ENCODE peak calls at places on chromosomes 16 and 17, in six cellular contexts. F is K562, R is stomach, M is transverse colon, G is Panc1, W is H1. H is an unnamed sample. For H3K4me1, the result is how much of the 10 kb centered on the place peaks cover.

GRCh38 chr16:48284772-48285409 is 37.6 kb upstream of the ABCC11 start:
- DNase-seq in F (no peak), R (no peak), M (no peak), G (no peak), W (no peak), H (no peak)

GRCh38 chr16:85838381-85838780 is 38.9 kb downstream of the COX4I1 start:
- DNase-seq in F (no peak), R (no peak), M (no peak), G (no peak), W (no peak), H (no peak)

GRCh38 chr17:17511971-17512858 is 16.0 kb upstream of the RASD1 start:
- DNase-seq in F (peak), R (peak), M (no peak), G (no peak), W (no peak), H (peak)

GRCh38 chr16:85158702-85159225 is 46.5 kb upstream of the CIBAR2 start:
- DNase-seq in F (no peak), R (no peak), M (no peak), G (no peak), W (no peak), H (no peak)

GRCh38 chr16:66898207-66898606 is 17.9 kb downstream of the PDP2 start:
- DNase-seq in F (no peak), R (no peak), M (no peak), G (no peak), W (no peak), H (no peak)

GRCh38 chr17:2416010-2416734 is 15.3 kb upstream of the MNT start:
- DNase-seq in F (peak), R (peak), M (peak), G (no peak), W (no peak), H (peak)

GRCh38 chr17:8104911-8105310 is 13.4 kb downstream of the ALOXE3 start:
- DNase-seq in F (no peak), R (no peak), M (no peak), G (no peak), W (no peak), H (no peak)

GRCh38 chr17:81476635-81477034 is 36.0 kb downstream of the ACTG1 start:
- DNase-seq in F (no peak), R (no peak), M (no peak), G (no peak), W (no peak), H (no peak)

GRCh38 chr16:2595376-2596200 is 57.8 kb downstream of the PDPK1 start:
- DNase-seq in F (no peak), R (no peak), M (no peak), G (no peak), W (no peak), H (no peak)

GRCh38 chr16:47276522-47276921 is 132.8 kb upstream of the NETO2 start:
- DNase-seq in F (no peak), R (no peak), M (no peak), G (no peak), W (no peak), H (no peak)

GRCh38 chr17:74271902-74272563 is 2.0 kb upstream of the DNAI2 start:
- DNase-seq in F (no peak), R (no peak), M (no peak), G (no peak), W (no peak), H (no peak)

GRCh38 chr17:47652570-47652969 is 2.9 kb downstream of the KPNB1 start:
- DNase-seq in F (no peak), R (no peak), M (no peak), G (no peak), W (no peak), H (no peak)

GRCh38 chr17:63529711-63530556 is 6.8 kb downstream of the KCNH6 start:
- DNase-seq in F (peak), R (no peak), M (no peak), G (no peak), W (no peak), H (no peak)

GRCh38 chr16:48535831-48536599 is 74.0 kb downstream of the N4BP1 start:
- DNase-seq in F (no peak), R (no peak), M (peak), G (no peak), W (no peak), H (peak)

GRCh38 chr17:8225813-8226535 is 15.6 kb upstream of the AURKB start:
- DNase-seq in F (peak), R (peak), M (peak), G (peak), W (no peak), H (no peak)

GRCh38 chr16:49470550-49470949 is 96.9 kb downstream of the C16orf78 start:
- DNase-seq in F (no peak), R (peak), M (no peak), G (no peak), W (no peak), H (no peak)

GRCh38 chr16:11542069-11542775 is 44.5 kb downstream of the LITAF start:
- DNase-seq in F (no peak), R (no peak), M (no peak), G (no peak), W (no peak), H (no peak)

GRCh38 chr16:813204-813915 is 12.8 kb upstream of the GNG13 start:
- DNase-seq in F (peak), R (no peak), M (peak), G (no peak), W (no peak), H (no peak)

GRCh38 chr17:31537558-31537957 is 146.1 kb downstream of the RAB11FIP4 start:
- DNase-seq in F (no peak), R (peak), M (peak), G (no peak), W (no peak), H (peak)

GRCh38 chr16:85564277-85565051 is 48.7 kb upstream of the GSE1 start:
- DNase-seq in F (peak), R (no peak), M (peak), G (no peak), W (no peak), H (peak)

GRCh38 chr16:75079346-75079926 is 37.1 kb downstream of the LDHD start:
- DNase-seq in F (no peak), R (no peak), M (no peak), G (no peak), W (no peak), H (no peak)

GRCh38 chr16:30491744-30492308 is 19.3 kb downstream of the ITGAL start:
- DNase-seq in F (peak), R (no peak), M (peak), G (peak), W (no peak), H (peak)

GRCh38 chr17:59963738-59964454 is 644 bp downstream of the RNFT1 start:
- DNase-seq in F (peak), R (peak), M (peak), G (no peak), W (no peak), H (no peak)

GRCh38 chr16:11796227-11797165 is 562 bp downstream of the ZC3H7A start:
- DNase-seq in F (peak), R (peak), M (peak), G (no peak), W (no peak), H (peak)

GRCh38 chr17:38421224-38421841 is 6.9 kb upstream of the ARHGAP23 start:
- DNase-seq in F (no peak), R (no peak), M (no peak), G (no peak), W (no peak), H (no peak)

GRCh38 chr16:66207139-66207863 is 159.2 kb upstream of the CDH5 start:
- DNase-seq in F (no peak), R (no peak), M (no peak), G (no peak), W (no peak), H (no peak)

GRCh38 chr17:45128331-45128730 is 4.0 kb downstream of the PLCD3 start:
- DNase-seq in F (no peak), R (no peak), M (no peak), G (no peak), W (no peak), H (no peak)

GRCh38 chr16:86789621-86790051 is 211.3 kb downstream of the FOXL1 start:
- DNase-seq in F (no peak), R (no peak), M (no peak), G (no peak), W (no peak), H (no peak)

GRCh38 chr16:79301036-79301435 is 299.5 kb downstream of the MAF start:
- DNase-seq in F (no peak), R (no peak), M (no peak), G (no peak), W (no peak), H (no peak)

GRCh38 chr16:89326721-89327120 is 109.2 kb downstream of the ZNF778 start:
- DNase-seq in F (no peak), R (no peak), M (no peak), G (no peak), W (no peak), H (no peak)

GRCh38 chr16:24423332-24423731 is 116.0 kb upstream of the RBBP6 start:
- DNase-seq in F (no peak), R (no peak), M (no peak), G (no peak), W (no peak), H (no peak)

GRCh38 chr17:49624896-49625295 is 49.2 kb downstream of the NXPH3 start:
- DNase-seq in F (no peak), R (no peak), M (no peak), G (no peak), W (no peak), H (no peak)

GRCh38 chr17:17151962-17152361 is 54.2 kb downstream of the PLD6 start:
- DNase-seq in F (no peak), R (peak), M (peak), G (peak), W (no peak), H (peak)

GRCh38 chr17:56979091-56979480 is 1.2 kb downstream of the SCPEP1 start:
- DNase-seq in F (peak), R (no peak), M (no peak), G (no peak), W (no peak), H (no peak)

GRCh38 chr16:83046664-83047063 is 419.9 kb downstream of the CDH13 start:
- DNase-seq in F (no peak), R (no peak), M (no peak), G (no peak), W (no peak), H (no peak)

GRCh38 chr16:83045790-83046189 is 419.0 kb downstream of the CDH13 start:
- DNase-seq in F (no peak), R (no peak), M (no peak), G (no peak), W (no peak), H (no peak)

GRCh38 chr16:83040174-83040573 is 413.4 kb downstream of the CDH13 start:
- DNase-seq in F (no peak), R (no peak), M (no peak), G (no peak), W (no peak), H (no peak)

DNA sequence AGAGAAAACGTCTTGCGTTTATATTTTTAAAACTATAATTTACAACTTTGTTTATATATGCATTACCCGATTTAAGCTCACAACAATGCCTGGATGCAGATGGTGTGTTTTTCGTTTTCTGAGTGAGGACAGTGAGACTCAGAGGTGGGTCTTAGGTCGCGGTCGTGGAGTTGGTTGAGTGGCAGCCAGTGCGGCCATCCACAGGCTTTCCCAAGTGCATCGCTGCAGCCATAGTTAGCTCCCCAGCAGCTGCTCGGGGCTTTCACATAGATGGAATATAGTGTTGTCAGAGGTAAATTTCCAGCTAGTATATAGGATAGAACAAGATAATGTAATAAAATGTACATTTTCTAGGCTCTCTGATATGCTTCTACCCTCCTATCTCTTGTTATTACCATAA is 417.8 kb downstream of the CDH13 start:
- DNase-seq in F (no peak), R (no peak), M (no peak), G (no peak), W (no peak), H (no peak)
- TF ChIP-seq POLR2AphosphoS5 in F (no peak), R (no peak), M (no peak), G (no peak), W (no peak), H (no peak)

DNA sequence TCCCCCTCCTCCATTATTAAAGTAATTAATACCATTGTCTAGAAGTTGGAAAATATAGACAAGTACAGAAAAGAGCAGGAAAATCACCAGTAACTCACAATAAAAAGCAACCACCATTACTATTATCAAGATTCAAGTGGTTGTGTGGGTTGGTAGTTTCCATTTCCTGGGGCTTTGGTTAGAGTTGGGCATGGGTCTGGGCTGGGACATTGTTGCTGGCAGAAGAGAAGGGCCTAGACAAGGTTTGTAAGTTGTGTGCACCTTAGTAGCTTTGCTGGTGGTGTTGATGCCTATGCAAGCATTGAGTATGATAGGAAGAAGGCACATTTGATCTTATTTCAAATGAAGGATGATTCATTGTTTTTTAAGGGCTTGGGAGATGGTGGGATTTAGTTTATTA is 25.4 kb upstream of the NFATC3 start:
- DNase-seq in F (no peak), R (no peak), M (no peak), G (no peak), W (no peak), H (no peak)
- H3K4me1 ChIP-seq in F (under half), R (under half), M (under half), G (under half), W (under half), H (under half)

GRCh38 chr16:50719401-50720337 is 22.2 kb upstream of the CYLD start:
- DNase-seq in F (no peak), R (peak), M (peak), G (no peak), W (no peak), H (peak)
- TF ChIP-seq POLR2AphosphoS5 in F (no peak), R (no peak), M (no peak), G (no peak), W (no peak), H (no peak)

GRCh38 chr17:39792523-39793221 is 54.9 kb downstream of the GRB7 start:
- DNase-seq in F (no peak), R (no peak), M (no peak), G (no peak), W (no peak), H (no peak)
- H3K4me1 ChIP-seq in F (under half), R (under half), M (under half), G (under half), W (under half), H (under half)

H was measured in breast epithelium.